ENCODE peak calls at places on chromosomes 12 and 14, in four cellular contexts. W, I, S and B are unnamed samples.

GRCh38 chr12:82627799-82628198 is 58.9 kb upstream of the TMTC2 start:
- DNase-seq in W (peak; percentile 46), I (peak; percentile 65), S (no peak), B (peak; percentile 38)

GRCh38 chr12:117042171-117042809 is 56.9 kb downstream of the TESC start:
- DNase-seq in W (no peak), I (peak; percentile 59), S (no peak), B (peak; percentile 8)

GRCh38 chr12:104521731-104522130 is 65.0 kb downstream of the CHST11 start:
- DNase-seq in W (no peak), I (no peak), S (no peak), B (peak; percentile 17)

GRCh38 chr14:34536951-34537676 is 2.4 kb downstream of the EAPP start:
- DNase-seq in W (no peak), I (peak; percentile 74), S (no peak), B (peak; percentile 76)

GRCh38 chr12:74747305-74747704 is 209.7 kb downstream of the ATXN7L3B start:
- DNase-seq in W (no peak), I (peak; percentile 7), S (no peak), B (peak; percentile 16)

GRCh38 chr12:54428050-54429013 is 9.3 kb upstream of the ITGA5 start:
- DNase-seq in W (peak; percentile 57), I (no peak), S (no peak), B (peak; percentile 68)

GRCh38 chr12:51622564-51622963 is 31.5 kb downstream of the SCN8A start:
- DNase-seq in W (no peak), I (peak; percentile 39), S (no peak), B (peak; percentile 63)

GRCh38 chr12:127381043-127381668 is 885.8 kb upstream of the TMEM132C start:
- DNase-seq in W (peak; percentile 89), I (peak; percentile 79), S (peak; percentile 21), B (no peak)

GRCh38 chr14:92673601-92674000 is 74.8 kb downstream of the LGMN start:
- DNase-seq in W (no peak), I (no peak), S (no peak), B (no peak)

GRCh38 chr12:94250130-94250529 is 101.8 kb downstream of the PLXNC1 start:
- DNase-seq in W (no peak), I (no peak), S (no peak), B (no peak)

DNA sequence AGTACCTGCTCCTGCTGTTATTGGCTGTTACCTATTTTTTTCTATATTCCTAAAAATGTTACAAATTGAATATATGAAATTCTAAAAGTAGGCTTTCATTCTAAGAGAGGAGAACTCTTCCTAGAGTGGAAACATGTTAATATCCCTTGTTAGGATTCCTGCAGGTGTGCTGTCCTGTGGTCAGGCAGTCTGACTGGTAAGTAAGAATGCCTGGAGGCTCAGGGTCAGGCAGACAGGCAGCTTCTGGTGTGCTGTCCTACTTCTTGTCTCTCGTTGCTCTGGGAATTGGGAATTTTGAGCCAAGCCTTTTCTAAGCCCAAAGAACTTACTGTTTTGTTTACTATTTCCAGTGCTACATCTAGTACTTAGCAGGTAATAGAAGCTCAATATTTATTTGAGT is 10.3 kb downstream of the PPHLN1 start:
- DNase-seq in W (no peak), I (no peak), S (no peak), B (no peak)
- H4K5ac ChIP-seq in W (no peak overlapping the region), I (no peak overlapping the region), S (no peak overlapping the region), B (no peak overlapping the region)

GRCh38 chr12:69834566-69834965 is 9.5 kb downstream of the MYRFL start:
- DNase-seq in W (no peak), I (no peak), S (no peak), B (no peak)
- H4K5ac ChIP-seq in W (no peak overlapping the region), I (no peak overlapping the region), S (no peak overlapping the region), B (no peak overlapping the region)

GRCh38 chr12:32034045-32034444 is 72.6 kb upstream of the BICD1 start:
- DNase-seq in W (no peak), I (peak; percentile 63), S (no peak), B (no peak)
- H4K5ac ChIP-seq in W (no peak overlapping the region), I (no peak overlapping the region), S (no peak overlapping the region), B (no peak overlapping the region)

DNA sequence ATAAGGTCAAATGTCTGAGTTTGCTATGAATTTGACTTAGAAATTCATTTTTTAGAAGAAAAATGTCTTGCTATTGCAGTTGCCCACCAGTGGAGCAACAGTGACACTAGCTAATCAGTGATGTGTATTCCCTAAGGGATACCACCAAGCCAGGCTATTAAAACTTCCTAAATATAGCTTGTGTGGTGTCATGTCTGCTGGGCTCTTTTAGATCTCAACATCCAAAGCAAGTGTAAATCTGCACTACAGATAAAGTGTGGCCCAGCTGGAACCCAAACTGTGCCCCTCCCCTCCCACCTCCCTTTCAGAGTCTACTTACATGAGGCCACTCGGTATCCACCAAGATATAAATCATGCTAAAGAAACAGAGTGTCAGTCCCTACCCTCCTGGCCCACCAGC is 53.9 kb downstream of the SLC35F4 start:
- DNase-seq in W (no peak), I (peak; percentile 44), S (no peak), B (no peak)
- H4K5ac ChIP-seq in W (no peak overlapping the region), I (no peak overlapping the region), S (no peak overlapping the region), B (no peak overlapping the region)

GRCh38 chr12:49146406-49146805 is 15.2 kb upstream of the TUBA1B start:
- DNase-seq in W (no peak), I (no peak), S (no peak), B (no peak)
- H4K5ac ChIP-seq in W (no peak overlapping the region), I (no peak overlapping the region), S (no peak overlapping the region), B (no peak overlapping the region)